ENCODE peak calls at places on chromosomes 12 and 14, in eight cellular contexts. One of them, this sample, is unnamed.

GRCh38 chr14:105863296-105864108 is 337.1 kb downstream of the TMEM121 start:
- DNase-seq in GM10248: no peak
- DNase-seq in left ventricle myocardium superior: peak
- DNase-seq in GM12891: peak
- DNase-seq in A673: no peak
- DNase-seq in activated T-cell treated with anti-CD3 and anti-CD28 coated beads, Interleukin-2, amount 50 U/mL, for 1 hour: peak
- DNase-seq in CD8-positive, alpha-beta memory T cell: no peak
- DNase-seq in MCF 10A: no peak
- DNase-seq in this sample: no peak

GRCh38 chr12:58496411-58496810 is 423.9 kb downstream of the LRIG3 start:
- DNase-seq in activated T-cell treated with anti-CD3 and anti-CD28 coated beads, Interleukin-2, amount 50 U/mL, for 1 hour: no peak
- DNase-seq in MCF 10A: no peak
- DNase-seq in A673: no peak
- DNase-seq in CD8-positive, alpha-beta memory T cell: no peak
- DNase-seq in GM12891: no peak
- DNase-seq in left ventricle myocardium superior: no peak
- DNase-seq in GM10248: no peak
- DNase-seq in this sample: no peak

GRCh38 chr12:64273527-64274403 is 51.7 kb upstream of the KICS2 start:
- DNase-seq in GM12891: no peak
- DNase-seq in A673: peak
- DNase-seq in GM10248: peak
- DNase-seq in left ventricle myocardium superior: no peak
- DNase-seq in CD8-positive, alpha-beta memory T cell: no peak
- DNase-seq in MCF 10A: peak
- DNase-seq in activated T-cell treated with anti-CD3 and anti-CD28 coated beads, Interleukin-2, amount 50 U/mL, for 1 hour: no peak
- DNase-seq in this sample: no peak

GRCh38 chr12:45336762-45337596 is 121.1 kb downstream of the ANO6 start:
- DNase-seq in A673: no peak
- DNase-seq in GM12891: no peak
- DNase-seq in MCF 10A: peak
- DNase-seq in GM10248: no peak
- DNase-seq in CD8-positive, alpha-beta memory T cell: no peak
- DNase-seq in activated T-cell treated with anti-CD3 and anti-CD28 coated beads, Interleukin-2, amount 50 U/mL, for 1 hour: no peak
- DNase-seq in left ventricle myocardium superior: no peak
- DNase-seq in this sample: no peak

GRCh38 chr12:28060901-28061300 is 88.4 kb upstream of the PTHLH start:
- DNase-seq in A673: no peak
- DNase-seq in activated T-cell treated with anti-CD3 and anti-CD28 coated beads, Interleukin-2, amount 50 U/mL, for 1 hour: no peak
- DNase-seq in CD8-positive, alpha-beta memory T cell: no peak
- DNase-seq in left ventricle myocardium superior: no peak
- DNase-seq in GM10248: no peak
- DNase-seq in GM12891: no peak
- DNase-seq in MCF 10A: no peak
- DNase-seq in this sample: no peak

GRCh38 chr14:29240046-29240445 is 473.5 kb downstream of the FOXG1 start:
- DNase-seq in A673: peak
- DNase-seq in GM10248: no peak
- DNase-seq in CD8-positive, alpha-beta memory T cell: no peak
- DNase-seq in left ventricle myocardium superior: no peak
- DNase-seq in activated T-cell treated with anti-CD3 and anti-CD28 coated beads, Interleukin-2, amount 50 U/mL, for 1 hour: no peak
- DNase-seq in MCF 10A: peak
- DNase-seq in GM12891: no peak
- DNase-seq in this sample: no peak

GRCh38 chr14:65101631-65102440 is 481 bp downstream of the MAX start:
- DNase-seq in left ventricle myocardium superior: peak
- DNase-seq in CD8-positive, alpha-beta memory T cell: peak
- DNase-seq in A673: peak
- DNase-seq in GM10248: no peak
- DNase-seq in MCF 10A: peak
- DNase-seq in GM12891: no peak
- DNase-seq in activated T-cell treated with anti-CD3 and anti-CD28 coated beads, Interleukin-2, amount 50 U/mL, for 1 hour: peak
- DNase-seq in this sample: peak

GRCh38 chr12:12979731-12980259 is 20.3 kb downstream of the HEBP1 start:
- DNase-seq in CD8-positive, alpha-beta memory T cell: no peak
- DNase-seq in GM10248: no peak
- DNase-seq in left ventricle myocardium superior: no peak
- DNase-seq in MCF 10A: peak
- DNase-seq in GM12891: no peak
- DNase-seq in A673: no peak
- DNase-seq in activated T-cell treated with anti-CD3 and anti-CD28 coated beads, Interleukin-2, amount 50 U/mL, for 1 hour: no peak
- DNase-seq in this sample: no peak

GRCh38 chr12:105729372-105729771 is 398.9 kb downstream of the C12orf75 start:
- DNase-seq in GM10248: no peak
- DNase-seq in GM12891: no peak
- DNase-seq in activated T-cell treated with anti-CD3 and anti-CD28 coated beads, Interleukin-2, amount 50 U/mL, for 1 hour: no peak
- DNase-seq in CD8-positive, alpha-beta memory T cell: no peak
- DNase-seq in MCF 10A: no peak
- DNase-seq in A673: no peak
- DNase-seq in left ventricle myocardium superior: no peak
- DNase-seq in this sample: no peak

GRCh38 chr14:25042362-25043299 is 7.3 kb downstream of the STXBP6 start:
- DNase-seq in activated T-cell treated with anti-CD3 and anti-CD28 coated beads, Interleukin-2, amount 50 U/mL, for 1 hour: no peak
- DNase-seq in left ventricle myocardium superior: no peak
- DNase-seq in GM10248: no peak
- DNase-seq in CD8-positive, alpha-beta memory T cell: no peak
- DNase-seq in A673: peak
- DNase-seq in MCF 10A: no peak
- DNase-seq in GM12891: no peak
- DNase-seq in this sample: no peak

GRCh38 chr12:52813885-52814709 is at the start of gene KRT4:
- DNase-seq in A673: no peak
- DNase-seq in left ventricle myocardium superior: no peak
- DNase-seq in activated T-cell treated with anti-CD3 and anti-CD28 coated beads, Interleukin-2, amount 50 U/mL, for 1 hour: no peak
- DNase-seq in CD8-positive, alpha-beta memory T cell: no peak
- DNase-seq in GM10248: no peak
- DNase-seq in MCF 10A: no peak
- DNase-seq in GM12891: no peak
- DNase-seq in this sample: no peak

GRCh38 chr14:71400821-71401447 is 493.7 kb downstream of the PCNX1 start:
- DNase-seq in CD8-positive, alpha-beta memory T cell: no peak
- DNase-seq in GM10248: no peak
- DNase-seq in left ventricle myocardium superior: no peak
- DNase-seq in activated T-cell treated with anti-CD3 and anti-CD28 coated beads, Interleukin-2, amount 50 U/mL, for 1 hour: no peak
- DNase-seq in GM12891: no peak
- DNase-seq in A673: peak
- DNase-seq in MCF 10A: no peak
- DNase-seq in this sample: no peak

GRCh38 chr12:38138225-38139221 is 178.1 kb upstream of the ALG10B start:
- DNase-seq in GM12891: no peak
- DNase-seq in A673: peak
- DNase-seq in MCF 10A: peak
- DNase-seq in activated T-cell treated with anti-CD3 and anti-CD28 coated beads, Interleukin-2, amount 50 U/mL, for 1 hour: peak
- DNase-seq in GM10248: peak
- DNase-seq in CD8-positive, alpha-beta memory T cell: peak
- DNase-seq in left ventricle myocardium superior: peak
- DNase-seq in this sample: no peak

GRCh38 chr14:23537351-23538048 is 14.1 kb downstream of the ZFHX2 start:
- DNase-seq in activated T-cell treated with anti-CD3 and anti-CD28 coated beads, Interleukin-2, amount 50 U/mL, for 1 hour: no peak
- DNase-seq in left ventricle myocardium superior: no peak
- DNase-seq in A673: no peak
- DNase-seq in CD8-positive, alpha-beta memory T cell: no peak
- DNase-seq in GM10248: no peak
- DNase-seq in GM12891: no peak
- DNase-seq in MCF 10A: no peak
- DNase-seq in this sample: no peak

GRCh38 chr14:50658203-50658602 is 9.9 kb downstream of the SAV1 start:
- DNase-seq in left ventricle myocardium superior: no peak
- DNase-seq in CD8-positive, alpha-beta memory T cell: no peak
- DNase-seq in GM12891: no peak
- DNase-seq in activated T-cell treated with anti-CD3 and anti-CD28 coated beads, Interleukin-2, amount 50 U/mL, for 1 hour: no peak
- DNase-seq in GM10248: no peak
- DNase-seq in A673: peak
- DNase-seq in MCF 10A: peak
- DNase-seq in this sample: no peak

GRCh38 chr14:67941456-67942018 is 122.0 kb downstream of the RAD51B start:
- DNase-seq in GM12891: no peak
- DNase-seq in GM10248: no peak
- DNase-seq in A673: no peak
- DNase-seq in activated T-cell treated with anti-CD3 and anti-CD28 coated beads, Interleukin-2, amount 50 U/mL, for 1 hour: no peak
- DNase-seq in CD8-positive, alpha-beta memory T cell: no peak
- DNase-seq in MCF 10A: peak
- DNase-seq in left ventricle myocardium superior: no peak
- DNase-seq in this sample: no peak

GRCh38 chr14:34911209-34912150 is 36.3 kb upstream of the BAZ1A start:
- DNase-seq in A673: no peak
- DNase-seq in MCF 10A: peak
- DNase-seq in activated T-cell treated with anti-CD3 and anti-CD28 coated beads, Interleukin-2, amount 50 U/mL, for 1 hour: no peak
- DNase-seq in CD8-positive, alpha-beta memory T cell: no peak
- DNase-seq in GM10248: no peak
- DNase-seq in left ventricle myocardium superior: no peak
- DNase-seq in GM12891: no peak
- DNase-seq in this sample: no peak

GRCh38 chr12:50213439-50213838 is 46.3 kb upstream of the CERS5 start:
- DNase-seq in GM12891: no peak
- DNase-seq in MCF 10A: no peak
- DNase-seq in activated T-cell treated with anti-CD3 and anti-CD28 coated beads, Interleukin-2, amount 50 U/mL, for 1 hour: no peak
- DNase-seq in GM10248: no peak
- DNase-seq in CD8-positive, alpha-beta memory T cell: no peak
- DNase-seq in left ventricle myocardium superior: no peak
- DNase-seq in A673: no peak
- DNase-seq in this sample: no peak

GRCh38 chr14:57025456-57025855 is 215.2 kb upstream of the OTX2 start:
- DNase-seq in CD8-positive, alpha-beta memory T cell: no peak
- DNase-seq in left ventricle myocardium superior: no peak
- DNase-seq in MCF 10A: no peak
- DNase-seq in GM12891: no peak
- DNase-seq in A673: no peak
- DNase-seq in activated T-cell treated with anti-CD3 and anti-CD28 coated beads, Interleukin-2, amount 50 U/mL, for 1 hour: no peak
- DNase-seq in GM10248: no peak
- DNase-seq in this sample: no peak

GRCh38 chr12:89160716-89161123 is 191.6 kb downstream of the DUSP6 start:
- DNase-seq in CD8-positive, alpha-beta memory T cell: no peak
- DNase-seq in GM12891: no peak
- DNase-seq in GM10248: no peak
- DNase-seq in A673: peak
- DNase-seq in activated T-cell treated with anti-CD3 and anti-CD28 coated beads, Interleukin-2, amount 50 U/mL, for 1 hour: no peak
- DNase-seq in MCF 10A: peak
- DNase-seq in left ventricle myocardium superior: peak
- DNase-seq in this sample: peak

GRCh38 chr14:50961606-50962259 is 17.4 kb upstream of the PYGL start:
- DNase-seq in GM12891: no peak
- DNase-seq in GM10248: no peak
- DNase-seq in CD8-positive, alpha-beta memory T cell: no peak
- DNase-seq in A673: peak
- DNase-seq in left ventricle myocardium superior: no peak
- DNase-seq in MCF 10A: peak
- DNase-seq in activated T-cell treated with anti-CD3 and anti-CD28 coated beads, Interleukin-2, amount 50 U/mL, for 1 hour: no peak
- DNase-seq in this sample: no peak